ENCODE peak calls at places on chromosome 4, in nine cellular contexts. L is upper lobe of left lung; F is neural crest cell; E is fibroblast of lung; C is activated effector memory CD4-positive, alpha-beta T cell treated with Interleukin-2 at 50 U/mL for 16 hours; T is GM12892; I is T-helper 1 cell; W is fibroblast of mammary gland; H is retina. Y is an unnamed sample.

GRCh38 chr4:40621592-40622512 is 7.8 kb downstream of the RBM47 start:
- DNase-seq in C (no peak), H (no peak), L (no peak), E (peak), T (no peak), W (peak), F (no peak), I (peak), Y (no peak)

GRCh38 chr4:152038238-152038637 is 277.4 kb upstream of the GATB start:
- DNase-seq in L (no peak), T (no peak), I (no peak), F (no peak), W (peak), H (no peak), C (no peak), E (peak), Y (no peak)

GRCh38 chr4:169436734-169437133 is 166.0 kb upstream of the SH3RF1 start:
- DNase-seq in C (no peak), F (no peak), L (no peak), E (no peak), I (no peak), H (no peak), W (no peak), T (no peak), Y (no peak)

GRCh38 chr4:55545681-55546632 is 752 bp downstream of the CLOCK start:
- DNase-seq in T (peak), E (peak), W (peak), F (peak), H (peak), I (peak), C (peak), L (peak), Y (peak)

GRCh38 chr4:109027016-109027500 is 264.2 kb upstream of the ETNPPL start:
- DNase-seq in I (no peak), E (no peak), T (no peak), H (no peak), W (no peak), C (no peak), F (no peak), L (no peak), Y (no peak)

GRCh38 chr4:33886356-33886755 is 2358.0 kb downstream of the ARAP2 start:
- DNase-seq in E (no peak), I (no peak), C (no peak), W (no peak), F (no peak), L (no peak), T (no peak), H (no peak), Y (no peak)

GRCh38 chr4:106494066-106494465 is 125.5 kb upstream of the GIMD1 start:
- DNase-seq in T (no peak), E (peak), H (no peak), W (peak), F (no peak), L (no peak), C (no peak), I (no peak), Y (no peak)

GRCh38 chr4:157514711-157515110 is 294.2 kb downstream of the GRIA2 start:
- DNase-seq in E (no peak), L (no peak), F (no peak), I (no peak), H (peak), C (no peak), W (no peak), T (no peak), Y (no peak)

GRCh38 chr4:113020966-113021365 is 28.5 kb upstream of the ANK2 start:
- DNase-seq in F (no peak), H (no peak), C (no peak), T (no peak), I (no peak), E (peak), W (peak), L (no peak), Y (no peak)

GRCh38 chr4:120724656-120725055 is 197.9 kb downstream of the PRDM5 start:
- DNase-seq in T (no peak), C (no peak), E (no peak), H (no peak), W (no peak), I (no peak), F (no peak), L (no peak), Y (no peak)

GRCh38 chr4:4619821-4620220 is 78.0 kb upstream of the STX18 start:
- DNase-seq in F (no peak), W (no peak), C (no peak), H (no peak), E (no peak), I (no peak), T (no peak), L (no peak), Y (no peak)

GRCh38 chr4:52748432-52748831 is 2.8 kb downstream of the ERVMER34-1 start:
- DNase-seq in E (no peak), L (no peak), C (no peak), T (no peak), F (no peak), I (no peak), H (no peak), W (no peak), Y (no peak)

GRCh38 chr4:169621754-169622481 is 1.5 kb downstream of the CLCN3 start:
- DNase-seq in F (no peak), I (peak), H (no peak), T (no peak), E (peak), W (peak), L (no peak), C (no peak), Y (peak)

GRCh38 chr4:1300466-1301455 is 11.1 kb downstream of the MAEA start:
- DNase-seq in W (peak), E (peak), F (no peak), C (no peak), L (peak), T (no peak), H (no peak), I (peak), Y (peak)

GRCh38 chr4:105765690-105766407 is 57.3 kb downstream of the GSTCD start:
- DNase-seq in I (no peak), E (peak), L (no peak), H (no peak), W (peak), F (no peak), C (no peak), T (no peak), Y (no peak)

GRCh38 chr4:165234766-165235165 is 27.4 kb downstream of the KLHL2 start:
- DNase-seq in F (no peak), H (no peak), I (no peak), T (no peak), W (no peak), E (no peak), L (no peak), C (no peak), Y (no peak)

GRCh38 chr4:79855081-79855480 is 217.9 kb downstream of the ANTXR2 start:
- DNase-seq in I (no peak), L (no peak), T (no peak), H (no peak), F (no peak), C (no peak), W (no peak), E (no peak), Y (no peak)

GRCh38 chr4:130210871-130211270 is 1114.9 kb downstream of the C4orf33 start:
- DNase-seq in C (no peak), I (no peak), E (peak), F (no peak), W (peak), L (no peak), T (no peak), H (no peak), Y (no peak)

GRCh38 chr4:112213091-112213490 is 18.5 kb upstream of the AP1AR start:
- DNase-seq in W (peak), E (peak), I (no peak), C (no peak), H (no peak), T (no peak), F (no peak), L (no peak), Y (no peak)

GRCh38 chr4:86909945-86910344 is 17.7 kb upstream of the C4orf36 start:
- DNase-seq in T (no peak), W (no peak), L (no peak), F (no peak), C (no peak), E (no peak), H (no peak), I (no peak), Y (no peak)

GRCh38 chr4:141501395-141501794 is 135.0 kb upstream of the IL15 start:
- DNase-seq in H (no peak), L (no peak), W (peak), F (no peak), T (no peak), C (no peak), I (no peak), E (no peak), Y (no peak)

Y was measured in central memory CD4-positive, alpha-beta T cell.